ENCODE peak calls at places on chromosomes 13 and 19, in five cellular contexts. Z, O, N, G and L are unnamed samples.

GRCh38 chr19:16316506-16316882 is 8.1 kb upstream of the KLF2 start:
- DNase-seq in N (no peak), Z (peak), G (no peak), O (no peak), L (no peak)

GRCh38 chr13:41802684-41803554 is 158.0 kb downstream of the VWA8 start:
- DNase-seq in Z (peak), N (no peak), G (no peak), O (no peak), L (no peak)

GRCh38 chr13:50123862-50124535 is 108.8 kb downstream of the KCNRG start:
- DNase-seq in Z (peak), O (peak), G (peak), N (peak), L (no peak)

GRCh38 chr13:48431431-48431830 is 18.5 kb upstream of the LPAR6 start:
- DNase-seq in N (no peak), O (no peak), Z (no peak), G (no peak), L (no peak)

GRCh38 chr13:75792526-75793187 is 156.5 kb downstream of the LMO7 start:
- DNase-seq in G (no peak), Z (no peak), O (no peak), N (no peak), L (no peak)

GRCh38 chr13:43830481-43830873 is 43.7 kb upstream of the ENOX1 start:
- DNase-seq in G (no peak), N (no peak), Z (peak), O (no peak), L (no peak)

GRCh38 chr13:72255908-72256307 is 388.9 kb upstream of the DACH1 start:
- DNase-seq in N (no peak), O (no peak), G (peak), Z (peak), L (no peak)

GRCh38 chr19:29858000-29858596 is 46.3 kb downstream of the CCNE1 start:
- DNase-seq in O (no peak), G (peak), N (no peak), Z (no peak), L (no peak)

GRCh38 chr13:111328111-111328802 is 7.8 kb downstream of the TEX29 start:
- DNase-seq in O (no peak), Z (no peak), N (no peak), G (no peak), L (peak)

GRCh38 chr13:30113531-30113930 is 193.8 kb downstream of the KATNAL1 start:
- DNase-seq in N (no peak), O (no peak), G (no peak), Z (no peak), L (no peak)

GRCh38 chr19:11737964-11738745 is 591 bp downstream of the ZNF823 start:
- DNase-seq in O (peak), N (peak), G (peak), Z (peak), L (peak)

GRCh38 chr19:3573162-3573857 is 566 bp downstream of the HMG20B start:
- DNase-seq in G (no peak), O (no peak), N (no peak), Z (no peak), L (no peak)

GRCh38 chr19:8512991-8513686 is 828 bp downstream of the ZNF414 start:
- DNase-seq in Z (no peak), O (no peak), G (no peak), N (no peak), L (no peak)

GRCh38 chr13:43124495-43124894 is 101.1 kb downstream of the DNAJC15 start:
- DNase-seq in Z (no peak), O (no peak), G (no peak), N (no peak), L (no peak)

GRCh38 chr13:27151798-27152599 is 19.6 kb downstream of the USP12 start:
- DNase-seq in Z (peak), O (no peak), G (no peak), N (no peak), L (no peak)

GRCh38 chr19:39704181-39705044 is at the start of gene LGALS14:
- DNase-seq in O (no peak), G (no peak), N (no peak), Z (no peak), L (no peak)

GRCh38 chr13:99979453-99980200 is 2.0 kb upstream of the ZIC2 start:
- DNase-seq in G (peak), N (no peak), O (no peak), Z (no peak), L (no peak)

GRCh38 chr19:51372021-51372648 is 319 bp downstream of the NKG7 start:
- DNase-seq in N (no peak), O (no peak), Z (no peak), G (no peak), L (no peak)

GRCh38 chr13:24013189-24013588 is 115.9 kb upstream of the C1QTNF9B start:
- DNase-seq in Z (no peak), G (no peak), O (no peak), N (no peak), L (no peak)

DNA sequence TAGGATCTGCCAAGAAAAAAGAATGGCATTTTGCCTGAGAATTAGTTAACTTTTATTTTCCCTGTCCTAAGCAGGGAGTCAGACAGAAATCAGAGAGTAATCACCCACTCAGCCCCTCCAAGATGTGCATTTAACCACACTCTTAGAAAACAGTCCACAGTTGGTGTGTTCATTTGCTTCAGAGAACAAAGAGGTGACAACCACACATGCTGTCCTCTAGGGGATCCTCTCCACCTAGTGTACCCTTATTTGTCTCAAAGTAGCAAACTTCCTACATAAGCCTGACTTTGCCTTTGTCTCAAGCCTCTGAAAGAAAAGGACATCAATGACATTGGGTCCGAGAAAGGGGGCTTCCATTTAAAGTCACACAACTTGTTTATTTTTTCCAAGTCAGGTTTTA is 107.0 kb upstream of the RFC3 start:
- DNase-seq in O (no peak), N (no peak), Z (no peak), G (no peak), L (no peak)
- TF ChIP-seq CTCF in O (no peak), N (no peak), Z (no peak), G (peak), L (no peak)

GRCh38 chr19:44752816-44753618 is 4.5 kb downstream of the BCL3 start:
- DNase-seq in O (peak), N (peak), G (peak), Z (peak), L (no peak)
- TF ChIP-seq CTCF in O (no peak), N (no peak), G (peak), Z (peak), L (peak)

DNA sequence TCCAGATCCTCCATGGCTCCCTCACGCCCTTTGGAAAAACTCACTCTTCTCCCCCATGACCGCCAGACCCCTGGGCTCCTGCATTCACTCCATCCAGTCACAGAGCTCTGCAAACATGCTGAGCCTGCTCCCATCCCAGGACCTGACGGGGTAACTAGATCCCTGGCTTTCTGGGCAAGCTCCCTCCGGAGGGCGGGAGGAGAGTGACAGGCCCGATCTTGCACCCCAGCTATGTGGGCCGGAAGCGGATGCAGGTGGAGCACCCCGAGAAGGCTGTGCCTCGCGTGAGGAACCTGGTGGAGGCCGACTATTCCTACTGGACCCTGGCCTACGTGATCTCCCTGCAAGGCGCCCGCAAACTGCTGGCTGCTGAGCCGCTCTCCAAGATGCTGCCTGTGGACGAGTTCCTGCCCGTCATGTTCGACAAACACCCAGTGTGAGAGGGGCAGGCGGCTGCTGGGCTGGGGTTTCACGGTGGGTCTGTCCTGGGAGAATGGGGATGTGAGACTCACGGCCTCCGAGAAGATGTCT is 25.1 kb downstream of the COLGALT1 start:
- DNase-seq in Z (no peak), G (no peak), N (no peak), O (no peak), L (no peak)
- TF ChIP-seq CTCF in Z (peak), G (peak), N (no peak), O (no peak), L (no peak)

GRCh38 chr13:113448545-113448884 is 4.8 kb downstream of the ADPRHL1 start:
- DNase-seq in N (no peak), Z (no peak), G (peak), O (no peak), L (no peak)

GRCh38 chr13:113446488-113446854 is 6.8 kb downstream of the ADPRHL1 start:
- DNase-seq in G (no peak), Z (no peak), N (no peak), O (no peak), L (no peak)

GRCh38 chr13:113447596-113447995 is 5.7 kb downstream of the ADPRHL1 start:
- DNase-seq in N (no peak), G (no peak), O (no peak), Z (no peak), L (no peak)

GRCh38 chr13:113443991-113444390 is 9.3 kb downstream of the ADPRHL1 start:
- DNase-seq in O (no peak), N (no peak), Z (no peak), G (peak), L (no peak)

DNA sequence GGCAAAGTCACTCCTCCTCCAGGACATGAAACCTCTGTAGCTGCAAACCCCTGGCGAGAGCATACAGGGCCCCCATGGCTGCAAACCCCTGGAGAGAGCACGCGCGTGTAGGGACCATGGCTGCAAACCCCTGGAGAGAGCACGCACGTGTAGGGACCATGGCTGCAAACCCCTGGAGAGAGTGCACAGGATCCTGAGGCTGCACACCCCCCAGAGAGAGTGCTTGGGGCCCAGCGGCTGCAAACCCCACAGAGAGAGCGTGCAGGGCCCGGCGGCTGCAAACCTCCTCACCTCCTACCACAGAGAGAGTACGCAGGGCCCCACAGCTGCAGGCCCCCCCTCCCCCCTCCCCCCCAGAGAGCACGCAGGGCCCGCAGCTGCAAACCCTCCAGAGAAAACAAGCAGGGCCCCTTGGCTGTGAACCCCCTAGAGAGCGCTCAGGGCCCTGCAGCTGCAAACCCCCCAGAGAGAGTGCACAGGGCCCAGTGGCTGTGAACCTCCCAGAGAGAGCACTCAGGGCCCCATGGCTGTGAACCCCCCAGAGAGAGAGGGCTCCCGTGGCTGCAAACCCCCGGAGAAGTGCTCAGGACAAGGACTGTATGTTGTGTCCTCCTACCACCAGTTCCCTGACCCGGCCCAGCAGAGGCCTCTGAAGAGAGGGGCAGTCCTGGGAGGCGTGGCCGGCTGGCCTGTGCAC is 7.3 kb downstream of the ADPRHL1 start:
- DNase-seq in Z (no peak), N (peak), G (peak), O (no peak), L (no peak)
- TF ChIP-seq CTCF in Z (no peak), N (no peak), G (no peak), O (no peak), L (no peak)

DNA sequence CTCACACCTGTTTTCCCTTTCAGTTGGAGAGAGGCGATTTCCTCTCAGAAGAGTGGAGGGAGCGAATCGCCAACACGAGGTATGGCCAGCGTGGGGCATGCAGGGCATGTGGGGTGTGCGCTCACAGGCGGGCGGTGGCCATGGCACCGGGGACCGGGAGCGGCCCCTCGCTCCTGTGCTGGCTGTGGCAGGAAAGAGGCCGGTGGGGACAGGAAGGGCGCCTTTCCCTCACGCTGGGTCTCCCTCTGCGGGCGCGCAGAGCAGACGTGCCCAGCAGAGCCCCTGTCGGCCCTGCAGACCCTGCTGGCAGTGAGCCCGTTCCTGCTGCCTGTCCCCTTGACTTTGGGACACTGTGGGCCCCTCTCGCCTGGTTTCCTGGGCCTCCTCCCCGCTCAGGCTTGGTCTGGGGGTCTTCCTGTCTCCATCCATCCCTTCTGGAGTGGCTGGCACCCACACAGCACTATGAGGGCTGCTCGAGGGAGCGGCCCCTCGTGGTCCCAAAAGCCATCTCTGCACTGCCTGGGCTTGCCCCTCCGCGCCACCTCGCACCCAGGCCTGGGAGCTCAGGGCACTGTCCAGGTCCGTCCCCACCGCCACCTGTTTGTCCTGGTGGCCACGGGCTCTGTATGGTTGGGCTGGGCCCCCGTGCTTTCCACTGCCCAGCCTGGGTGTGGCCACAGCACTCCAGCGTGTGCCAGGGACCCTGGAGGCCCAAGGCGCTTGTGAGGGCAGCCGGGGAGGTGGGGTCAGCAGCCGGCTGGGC is 36.1 kb downstream of the PLEKHJ1 start:
- DNase-seq in N (no peak), Z (no peak), G (no peak), O (no peak), L (no peak)
- TF ChIP-seq CTCF in N (no peak), Z (no peak), G (no peak), O (no peak), L (no peak)

DNA sequence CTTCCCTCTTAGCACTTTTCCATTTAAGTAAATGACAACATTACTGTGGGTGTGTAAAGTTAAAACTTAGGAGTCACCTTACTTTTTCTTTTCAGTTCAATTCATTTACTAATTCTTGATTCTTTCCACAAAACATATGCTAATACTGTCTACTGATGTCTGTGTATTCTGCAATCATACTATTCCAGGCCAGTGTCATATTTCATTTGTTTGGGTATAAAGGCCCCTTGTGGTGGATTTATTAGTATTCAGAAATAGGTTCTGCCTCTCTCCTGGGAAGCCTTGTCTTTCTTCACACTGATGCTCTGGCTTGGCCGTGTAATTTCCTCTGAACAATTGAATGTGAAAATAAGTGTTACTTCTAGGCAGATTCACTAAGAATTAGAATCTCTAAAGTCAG is 621.9 kb upstream of the SPRY2 start:
- DNase-seq in O (no peak), G (no peak), Z (no peak), N (no peak), L (no peak)
- TF ChIP-seq CTCF in O (no peak), G (no peak), Z (no peak), N (no peak), L (no peak)

DNA sequence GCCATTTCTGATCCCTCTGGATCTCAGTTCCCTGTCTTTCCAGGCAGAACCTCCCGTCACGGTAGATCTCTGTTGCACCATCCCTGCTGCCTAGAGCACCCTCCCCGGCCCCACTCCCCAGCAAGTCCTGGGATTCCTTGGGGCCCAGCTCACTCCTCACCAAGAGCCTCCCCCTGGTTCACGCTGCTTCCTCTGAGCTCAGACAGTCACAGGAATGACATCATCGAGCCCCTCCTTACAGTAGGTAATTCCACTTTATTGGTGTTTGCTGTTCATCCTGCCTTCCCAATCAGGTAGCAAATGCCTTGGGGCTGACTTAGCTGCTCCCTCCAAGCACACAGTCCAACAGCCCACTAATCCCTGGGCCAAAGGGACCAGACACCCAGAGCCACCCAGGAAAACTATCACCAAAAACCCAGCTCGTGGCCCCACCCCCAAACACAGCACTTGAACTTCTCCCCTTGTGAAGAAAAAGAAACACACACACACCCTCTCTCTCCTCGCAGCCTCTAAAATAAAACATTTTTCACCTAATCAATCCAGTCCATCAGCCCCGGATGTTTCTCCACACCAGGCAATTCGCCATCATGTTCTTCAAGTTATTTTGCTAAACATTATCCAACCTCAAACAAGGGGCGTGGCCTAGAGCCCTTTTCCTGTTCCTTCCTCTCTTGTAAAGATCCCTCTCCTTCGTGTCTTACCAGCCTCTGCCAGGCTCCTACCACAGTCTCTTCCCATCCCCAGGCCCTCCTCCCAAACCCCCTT is 2.5 kb downstream of the NAPA start:
- DNase-seq in N (peak), O (no peak), Z (no peak), G (peak), L (no peak)
- TF ChIP-seq CTCF in N (no peak), O (no peak), Z (no peak), G (no peak), L (no peak)